ENCODE peak calls at places on chromosomes 13 and 19, in seven cellular contexts. K is progenitor cell of endocrine pancreas; X is activated gamma-delta T cell treated with anti-CD3 and anti-CD28 coated beads, Interleukin-2, amount 50 U/mL, for 16 hours; C is stimulated activated CD8-positive, alpha-beta memory T cell treated with anti-CD3 and anti-CD28 coated beads, Interleukin-7, amount 100 ng/mL, for 1 hour; T is heart left ventricle; B is Peyer's patch; O is cardiac fibroblast. Q is an unnamed sample.

GRCh38 chr19:15371786-15372380 is 7.7 kb downstream of the AKAP8 start:
- DNase-seq in K (no peak), X (no peak), C (no peak), T (no peak), B (no peak), O (no peak), Q (no peak)

GRCh38 chr13:24741016-24741662 is 22.8 kb upstream of the RNF17 start:
- DNase-seq in K (no peak), X (no peak), C (no peak), T (no peak), B (no peak), O (no peak), Q (no peak)

GRCh38 chr13:89936256-89936655 is 1411.2 kb upstream of the MIR17HG start:
- DNase-seq in K (no peak), X (no peak), C (no peak), T (no peak), B (no peak), O (no peak), Q (no peak)

GRCh38 chr19:51391073-51391611 is 751 bp upstream of the C19orf84 start:
- DNase-seq in K (no peak), X (no peak), C (no peak), T (no peak), B (no peak), O (no peak), Q (no peak)

GRCh38 chr19:991932-992669 is 8.0 kb downstream of the WDR18 start:
- DNase-seq in K (no peak), X (no peak), C (no peak), T (no peak), B (no peak), O (no peak), Q (no peak)

GRCh38 chr19:7953576-7953975 is 10.1 kb upstream of the TIMM44 start:
- DNase-seq in K (no peak), X (no peak), C (no peak), T (no peak), B (no peak), O (no peak), Q (no peak)

GRCh38 chr13:57629821-57630235 is 1.7 kb upstream of the PCDH17 start:
- DNase-seq in K (peak), X (no peak), C (no peak), T (peak), B (peak), O (peak), Q (peak)

GRCh38 chr19:46493236-46494114 is 2.2 kb downstream of the PNMA8B start:
- DNase-seq in K (no peak), X (no peak), C (no peak), T (peak), B (no peak), O (peak), Q (peak)

GRCh38 chr19:49642488-49643035 is 553 bp downstream of the SCAF1 start:
- DNase-seq in K (no peak), X (no peak), C (no peak), T (no peak), B (no peak), O (peak), Q (no peak)

GRCh38 chr19:7078007-7078406 is 8.5 kb downstream of the ZNF557 start:
- DNase-seq in K (no peak), X (no peak), C (no peak), T (no peak), B (no peak), O (no peak), Q (no peak)

GRCh38 chr13:52751196-52751595 is 11.6 kb upstream of the CNMD start:
- DNase-seq in K (no peak), X (no peak), C (no peak), T (no peak), B (no peak), O (no peak), Q (no peak)

GRCh38 chr19:10419646-10420443 is 493 bp upstream of the PDE4A start:
- DNase-seq in K (no peak), X (no peak), C (no peak), T (no peak), B (no peak), O (peak), Q (no peak)

GRCh38 chr19:55647732-55648656 is at the start of gene CCDC106:
- DNase-seq in K (peak), X (no peak), C (no peak), T (peak), B (peak), O (peak), Q (peak)

GRCh38 chr13:33194820-33195692 is 90.5 kb downstream of the STARD13 start:
- DNase-seq in K (no peak), X (no peak), C (no peak), T (peak), B (no peak), O (peak), Q (no peak)

GRCh38 chr19:47419037-47419783 is at the start of gene MEIS3:
- DNase-seq in K (no peak), X (no peak), C (no peak), T (no peak), B (no peak), O (no peak), Q (no peak)

GRCh38 chr13:40667622-40667978 is 1.2 kb upstream of the FOXO1 start:
- DNase-seq in K (no peak), X (no peak), C (no peak), T (peak), B (peak), O (no peak), Q (no peak)

GRCh38 chr19:31387662-31388175 is 38.5 kb upstream of the TSHZ3 start:
- DNase-seq in K (no peak), X (no peak), C (no peak), T (no peak), B (no peak), O (no peak), Q (no peak)

GRCh38 chr19:19457691-19458090 is 52.2 kb downstream of the GATAD2A start:
- DNase-seq in K (no peak), X (no peak), C (no peak), T (no peak), B (peak), O (no peak), Q (no peak)

GRCh38 chr13:42041017-42041683 is 7.3 kb upstream of the DGKH start:
- DNase-seq in K (peak), X (peak), C (peak), T (peak), B (peak), O (peak), Q (peak)

GRCh38 chr19:5718579-5719273 is 1.2 kb downstream of the LONP1 start:
- DNase-seq in K (no peak), X (peak), C (no peak), T (no peak), B (no peak), O (peak), Q (peak)

GRCh38 chr19:50214699-50215543 is 11.5 kb downstream of the MYH14 start:
- DNase-seq in K (peak), X (no peak), C (no peak), T (no peak), B (peak), O (no peak), Q (no peak)

GRCh38 chr19:57560049-57560491 is 407 bp upstream of the ZNF550 start:
- DNase-seq in K (no peak), X (no peak), C (no peak), T (peak), B (no peak), O (peak), Q (no peak)

GRCh38 chr19:10404888-10405808 is 1.8 kb upstream of the CDC37 start:
- DNase-seq in K (no peak), X (no peak), C (no peak), T (no peak), B (no peak), O (no peak), Q (no peak)

GRCh38 chr19:48495391-48495790 is 16.2 kb downstream of the LMTK3 start:
- DNase-seq in K (no peak), X (no peak), C (no peak), T (no peak), B (no peak), O (peak), Q (no peak)

GRCh38 chr19:972281-972680 is 11.9 kb upstream of the WDR18 start:
- DNase-seq in K (no peak), X (no peak), C (no peak), T (no peak), B (no peak), O (no peak), Q (no peak)

GRCh38 chr13:49029570-49029969 is 53.9 kb downstream of the FNDC3A start:
- DNase-seq in K (no peak), X (no peak), C (no peak), T (no peak), B (no peak), O (no peak), Q (no peak)

GRCh38 chr13:44404261-44405139 is 30.9 kb downstream of the SERP2 start:
- DNase-seq in K (no peak), X (no peak), C (no peak), T (no peak), B (no peak), O (no peak), Q (no peak)

GRCh38 chr13:71621152-71622124 is 245.6 kb downstream of the DACH1 start:
- DNase-seq in K (no peak), X (no peak), C (no peak), T (no peak), B (no peak), O (no peak), Q (no peak)

GRCh38 chr13:36420437-36420891 is 11.8 kb upstream of the CCNA1 start:
- DNase-seq in K (peak), X (peak), C (peak), T (peak), B (no peak), O (peak), Q (peak)

GRCh38 chr13:51420681-51421476 is 32.0 kb downstream of the INTS6 start:
- DNase-seq in K (no peak), X (no peak), C (no peak), T (no peak), B (no peak), O (no peak), Q (no peak)

GRCh38 chr13:109880371-109881346 is 94.3 kb upstream of the IRS2 start:
- DNase-seq in K (no peak), X (no peak), C (no peak), T (no peak), B (no peak), O (no peak), Q (no peak)

GRCh38 chr13:77919351-77920294 is 992 bp upstream of the EDNRB start:
- DNase-seq in K (no peak), X (no peak), C (no peak), T (peak), B (peak), O (peak), Q (peak)

GRCh38 chr13:52925221-52925620 is 76.8 kb upstream of the PCDH8 start:
- DNase-seq in K (no peak), X (no peak), C (no peak), T (no peak), B (no peak), O (no peak), Q (no peak)

GRCh38 chr13:49023441-49023840 is 47.7 kb downstream of the FNDC3A start:
- DNase-seq in K (no peak), X (no peak), C (no peak), T (no peak), B (no peak), O (peak), Q (no peak)

GRCh38 chr13:107574517-107575215 is 640.7 kb downstream of the LIG4 start:
- DNase-seq in K (no peak), X (no peak), C (no peak), T (no peak), B (no peak), O (no peak), Q (no peak)

GRCh38 chr13:113582841-113583631 is 1.5 kb upstream of the TFDP1 start:
- DNase-seq in K (no peak), X (no peak), C (no peak), T (peak), B (peak), O (no peak), Q (no peak)

Q was measured in adrenal gland.